ENCODE peak calls at places on chromosome 9, in seven cellular contexts. C, M, W, D, F, T and B are unnamed samples.

GRCh38 chr9:1202512-1203285 is 152.5 kb downstream of the DMRT2 start:
- DNase-seq in W (no peak), M (no peak), C (no peak), T (no peak), D (no peak), F (peak), B (no peak)

GRCh38 chr9:137245450-137246421 is 4.6 kb downstream of the TUBB4B start:
- DNase-seq in D (no peak), F (no peak), C (no peak), T (no peak), W (no peak), M (no peak), B (no peak)

GRCh38 chr9:33921967-33922895 is 105.3 kb downstream of the UBE2R2 start:
- DNase-seq in M (no peak), W (no peak), C (no peak), F (peak), D (no peak), T (no peak), B (no peak)

GRCh38 chr9:113650207-113651131 is 186.9 kb downstream of the RGS3 start:
- DNase-seq in D (no peak), T (no peak), M (no peak), C (no peak), F (peak), W (no peak), B (no peak)

GRCh38 chr9:121271368-121272351 is 3.7 kb downstream of the GSN start:
- DNase-seq in W (peak), T (no peak), C (peak), D (peak), M (no peak), F (peak), B (peak)

GRCh38 chr9:91131433-91131839 is 230.3 kb downstream of the AUH start:
- DNase-seq in W (no peak), C (peak), F (peak), D (no peak), T (no peak), M (peak), B (no peak)

GRCh38 chr9:110875275-110875674 is 163.0 kb downstream of the LPAR1 start:
- DNase-seq in C (peak), D (peak), M (no peak), T (peak), F (no peak), W (peak), B (peak)

GRCh38 chr9:121360975-121361374 is 9.1 kb downstream of the STOM start:
- DNase-seq in M (no peak), C (no peak), T (no peak), W (no peak), D (no peak), F (peak), B (no peak)

GRCh38 chr9:27703591-27703990 is 130.3 kb upstream of the C9orf72 start:
- DNase-seq in M (no peak), C (no peak), F (no peak), D (no peak), W (no peak), T (no peak), B (no peak)

GRCh38 chr9:85425153-85425611 is 316.6 kb downstream of the AGTPBP1 start:
- DNase-seq in T (no peak), D (peak), M (no peak), F (peak), W (peak), C (peak), B (peak)

GRCh38 chr9:38659538-38659937 is 39.1 kb upstream of the ANKRD18A start:
- DNase-seq in C (no peak), T (no peak), W (no peak), F (no peak), M (no peak), D (no peak), B (no peak)

GRCh38 chr9:37792122-37792521 is 7.3 kb upstream of the EXOSC3 start:
- DNase-seq in W (no peak), F (no peak), D (no peak), M (no peak), C (no peak), T (no peak), B (no peak)

GRCh38 chr9:95049761-95050160 is 267.7 kb downstream of the FANCC start:
- DNase-seq in F (peak), W (no peak), D (no peak), T (no peak), M (no peak), C (no peak), B (no peak)

GRCh38 chr9:97501177-97501971 is at the start of gene TMOD1:
- DNase-seq in T (no peak), M (peak), F (peak), D (peak), W (peak), C (peak), B (peak)

GRCh38 chr9:112174223-112174964 is 703 bp downstream of the SUSD1 start:
- DNase-seq in W (peak), F (peak), T (peak), D (peak), M (peak), C (peak), B (peak)

GRCh38 chr9:121288874-121289553 is 21.1 kb downstream of the GSN start:
- DNase-seq in D (peak), M (no peak), W (peak), F (peak), T (peak), C (peak), B (no peak)

GRCh38 chr9:115883467-115884329 is 269.9 kb upstream of the PAPPA start:
- DNase-seq in W (peak), M (no peak), D (no peak), F (peak), T (no peak), C (no peak), B (no peak)

GRCh38 chr9:35116539-35116897 is 856 bp upstream of the ATOSB start:
- DNase-seq in D (no peak), M (no peak), F (no peak), W (no peak), T (no peak), C (no peak), B (no peak)

GRCh38 chr9:16133556-16134227 is 580.8 kb downstream of the CCDC171 start:
- DNase-seq in D (peak), C (no peak), T (no peak), W (peak), M (no peak), F (peak), B (peak)

GRCh38 chr9:694499-695154 is 146.9 kb upstream of the DMRT1 start:
- DNase-seq in M (no peak), T (no peak), D (no peak), F (peak), W (peak), C (peak), B (no peak)

GRCh38 chr9:2055203-2055658 is 40.1 kb downstream of the SMARCA2 start:
- DNase-seq in D (no peak), M (no peak), W (no peak), C (no peak), T (no peak), F (peak), B (no peak)

GRCh38 chr9:86413966-86414880 is 60.0 kb upstream of the TUT7 start:
- DNase-seq in C (no peak), D (no peak), F (peak), W (no peak), M (peak), T (no peak), B (no peak)

GRCh38 chr9:132597073-132597775 is 14.8 kb downstream of the BARHL1 start:
- DNase-seq in F (no peak), C (peak), W (peak), D (no peak), M (no peak), T (peak), B (no peak)

GRCh38 chr9:116959775-116960174 is 272.7 kb downstream of the TRIM32 start:
- DNase-seq in M (no peak), F (peak), W (no peak), C (peak), T (no peak), D (no peak), B (no peak)

GRCh38 chr9:119709431-119709830 is 340.2 kb upstream of the BRINP1 start:
- DNase-seq in T (no peak), C (no peak), D (no peak), W (no peak), M (no peak), F (peak), B (no peak)

GRCh38 chr9:100111235-100111634 is 12.2 kb downstream of the INVS start:
- DNase-seq in T (peak), C (peak), M (no peak), F (peak), W (peak), D (peak), B (peak)

GRCh38 chr9:16119861-16120641 is 567.2 kb downstream of the CCDC171 start:
- DNase-seq in W (no peak), D (no peak), C (no peak), T (no peak), M (no peak), F (no peak), B (no peak)

GRCh38 chr9:122228191-122228905 is 409 bp downstream of the LHX6 start:
- DNase-seq in F (peak), T (peak), D (no peak), C (no peak), M (no peak), W (no peak), B (no peak)

GRCh38 chr9:21841133-21841532 is 38.7 kb downstream of the MTAP start:
- DNase-seq in W (no peak), C (no peak), D (no peak), T (no peak), F (no peak), M (no peak), B (no peak)

GRCh38 chr9:132043708-132044107 is 36.0 kb downstream of the MED27 start:
- DNase-seq in C (no peak), D (no peak), M (no peak), T (no peak), F (no peak), W (no peak), B (no peak)

GRCh38 chr9:116209406-116210116 is 56.0 kb downstream of the PAPPA start:
- DNase-seq in D (no peak), T (no peak), C (no peak), F (no peak), W (no peak), M (no peak), B (no peak)

GRCh38 chr9:123406691-123407536 is 50.9 kb downstream of the CRB2 start:
- DNase-seq in W (no peak), C (peak), T (no peak), M (no peak), F (no peak), D (no peak), B (no peak)

GRCh38 chr9:84953252-84953773 is 283.8 kb downstream of the NTRK2 start:
- DNase-seq in D (no peak), M (no peak), T (no peak), F (no peak), C (no peak), W (no peak), B (no peak)

GRCh38 chr9:117616436-117616835 is 87.8 kb upstream of the TLR4 start:
- DNase-seq in F (no peak), C (no peak), W (no peak), M (no peak), D (no peak), T (no peak), B (no peak)

GRCh38 chr9:120985759-120986353 is 59.3 kb upstream of the TRAF1 start:
- DNase-seq in W (peak), M (no peak), C (no peak), T (no peak), F (peak), D (no peak), B (no peak)

GRCh38 chr9:69253057-69253456 is 72.0 kb upstream of the ENTREP1 start:
- DNase-seq in F (peak), M (no peak), W (no peak), C (no peak), D (no peak), T (no peak), B (no peak)

GRCh38 chr9:124899845-124900244 is 37.9 kb downstream of the ARPC5L start:
- DNase-seq in F (no peak), C (no peak), D (no peak), M (no peak), T (no peak), W (no peak), B (no peak)

GRCh38 chr9:121150188-121150587 is 51.5 kb downstream of the RAB14 start:
- DNase-seq in T (no peak), W (no peak), F (no peak), M (no peak), D (no peak), C (no peak), B (no peak)

GRCh38 chr9:113956901-113957777 is 81.0 kb downstream of the ZNF618 start:
- DNase-seq in F (peak), M (no peak), T (no peak), D (no peak), C (no peak), W (no peak), B (no peak)

DNA sequence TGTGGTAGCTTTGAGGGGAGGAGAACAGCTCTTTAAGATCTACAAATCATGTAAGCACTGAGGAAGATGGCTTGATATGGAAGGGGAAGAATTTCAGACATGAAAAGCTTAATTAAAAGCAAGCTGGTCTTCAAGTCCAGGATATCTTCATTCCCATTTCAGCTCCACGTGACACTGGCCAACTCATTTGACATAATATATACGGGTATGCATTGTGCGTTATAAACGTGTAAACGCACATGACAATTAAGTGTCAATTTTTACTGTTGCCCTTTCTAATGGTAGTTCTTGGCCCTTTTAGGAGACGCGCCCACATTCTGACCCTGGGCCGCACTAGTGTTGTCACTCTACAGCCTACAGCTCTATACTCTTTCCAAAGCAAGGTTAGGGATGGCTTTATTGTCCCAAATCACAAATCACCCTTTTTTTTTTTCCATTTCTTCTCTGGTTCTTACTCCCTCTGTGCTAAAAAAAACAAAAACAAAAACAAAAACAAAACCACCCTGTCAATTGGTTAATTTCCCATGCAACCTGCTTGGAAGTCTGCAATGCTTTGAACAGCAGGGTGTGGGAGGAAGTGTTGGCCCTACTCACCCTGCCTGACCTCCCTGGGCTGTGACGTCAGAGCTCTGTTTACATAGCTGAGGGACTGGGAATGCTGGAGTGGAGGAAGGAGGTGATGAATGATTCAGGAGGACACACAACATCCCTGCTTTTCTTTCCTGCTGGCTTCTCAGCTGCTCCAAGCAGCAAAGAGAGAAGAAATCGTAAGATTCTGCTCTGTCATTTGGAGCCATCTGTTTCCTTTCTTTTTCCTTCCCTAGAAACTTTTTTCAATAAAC is 19.3 kb downstream of the RFK start:
- DNase-seq in F (peak), M (no peak), D (no peak), W (peak), T (peak), C (peak), B (peak)
- H3K27ac ChIP-seq in F (no peak), M (no peak), D (no peak), W (peak), T (peak), C (no peak), B (no peak)

DNA sequence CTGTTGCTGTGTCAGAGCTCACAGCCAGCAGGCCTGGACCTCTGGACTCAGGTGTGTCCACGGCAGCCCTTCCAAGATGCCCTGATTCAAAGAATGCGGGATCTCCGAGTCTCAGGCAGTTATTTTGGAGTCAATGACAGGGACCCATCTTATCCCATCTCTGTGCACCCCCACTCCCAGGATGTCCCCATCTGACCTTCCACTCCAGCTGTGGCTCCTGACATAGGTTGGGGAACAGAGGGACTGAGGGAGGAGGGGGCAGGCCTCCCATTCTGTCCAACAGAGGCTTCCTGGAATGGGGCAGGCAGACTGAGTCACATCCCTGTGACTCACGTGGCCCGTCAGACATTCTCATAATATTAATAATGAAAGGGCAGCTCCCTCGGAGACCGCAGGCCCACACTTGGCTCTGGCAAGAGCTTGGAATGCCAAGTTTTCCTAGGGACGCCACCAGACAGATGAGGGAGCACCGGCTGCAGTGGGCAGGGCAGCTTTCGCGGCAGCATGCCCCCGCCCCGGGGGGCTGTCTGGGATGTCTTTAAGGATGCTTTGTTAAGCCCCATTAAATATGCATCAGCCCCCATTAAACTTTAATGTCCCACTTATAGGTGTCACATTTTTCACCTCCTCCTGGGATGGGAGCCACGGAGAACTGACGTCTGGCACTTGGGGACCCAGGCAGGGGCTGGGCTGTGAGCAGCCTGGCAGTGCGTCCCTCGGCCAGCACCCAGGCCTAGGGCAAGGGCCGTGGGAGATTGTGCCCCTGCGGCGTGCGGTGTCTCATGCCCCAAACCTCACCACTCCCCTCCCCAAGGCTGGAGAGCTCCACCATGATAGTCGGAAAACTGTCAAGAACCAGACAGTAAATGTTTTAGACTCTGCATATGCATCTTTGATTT is 23.6 kb upstream of the FIBCD1 start:
- DNase-seq in T (peak), C (peak), F (peak), D (peak), W (no peak), M (no peak), B (peak)
- H3K27ac ChIP-seq in T (no peak), C (no peak), F (no peak), D (no peak), W (no peak), M (no peak), B (no peak)

DNA sequence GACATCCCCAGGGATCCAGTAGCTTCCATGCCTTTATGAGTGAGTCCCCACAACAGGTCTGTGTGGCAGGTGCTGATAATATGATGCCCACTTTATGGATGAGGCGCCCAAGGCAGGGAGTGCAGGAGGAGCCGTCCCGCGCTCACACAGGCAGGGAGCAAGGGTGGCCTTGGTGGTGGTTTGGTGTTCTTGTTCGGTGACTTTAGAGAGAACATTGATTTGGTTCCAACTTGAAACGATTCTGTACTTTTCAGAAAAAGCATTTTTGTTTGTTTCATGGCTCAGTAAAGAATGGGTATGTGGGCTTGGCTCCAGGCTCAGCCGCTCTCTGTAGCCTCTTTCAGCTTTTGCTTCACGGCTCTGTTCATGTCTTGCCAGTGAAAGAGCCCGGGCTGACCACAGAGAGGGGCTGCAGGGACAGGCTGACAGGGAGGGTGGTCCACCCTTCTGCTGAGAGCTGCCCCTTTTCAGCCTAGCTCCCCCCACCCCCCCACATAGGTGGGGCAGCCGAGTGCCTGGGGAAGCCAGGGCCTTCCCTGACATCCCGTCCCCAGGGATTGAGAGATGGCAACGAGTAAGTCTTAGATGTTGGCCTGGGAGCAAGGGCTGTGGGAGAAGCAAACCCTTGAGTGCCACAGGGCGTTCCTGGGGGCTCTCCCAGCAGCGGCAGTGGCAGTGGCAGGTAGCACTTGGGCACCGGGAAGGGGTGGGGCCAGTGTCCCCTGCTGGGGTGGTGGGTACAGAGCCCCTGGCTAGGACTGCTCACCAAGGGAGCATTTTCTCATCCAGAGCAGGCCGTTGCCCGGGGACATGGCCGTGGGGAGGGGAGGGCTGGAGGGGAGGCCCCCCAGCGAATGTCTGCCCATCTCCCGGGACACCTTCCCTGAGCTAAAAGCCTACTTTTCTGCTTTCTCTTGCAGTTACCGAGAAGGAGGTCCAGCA is 28.1 kb downstream of the NCS1 start:
- DNase-seq in D (peak), T (no peak), F (peak), W (no peak), C (no peak), M (no peak), B (no peak)
- H3K27ac ChIP-seq in D (peak), T (no peak), F (no peak), W (no peak), C (peak), M (no peak), B (no peak)

DNA sequence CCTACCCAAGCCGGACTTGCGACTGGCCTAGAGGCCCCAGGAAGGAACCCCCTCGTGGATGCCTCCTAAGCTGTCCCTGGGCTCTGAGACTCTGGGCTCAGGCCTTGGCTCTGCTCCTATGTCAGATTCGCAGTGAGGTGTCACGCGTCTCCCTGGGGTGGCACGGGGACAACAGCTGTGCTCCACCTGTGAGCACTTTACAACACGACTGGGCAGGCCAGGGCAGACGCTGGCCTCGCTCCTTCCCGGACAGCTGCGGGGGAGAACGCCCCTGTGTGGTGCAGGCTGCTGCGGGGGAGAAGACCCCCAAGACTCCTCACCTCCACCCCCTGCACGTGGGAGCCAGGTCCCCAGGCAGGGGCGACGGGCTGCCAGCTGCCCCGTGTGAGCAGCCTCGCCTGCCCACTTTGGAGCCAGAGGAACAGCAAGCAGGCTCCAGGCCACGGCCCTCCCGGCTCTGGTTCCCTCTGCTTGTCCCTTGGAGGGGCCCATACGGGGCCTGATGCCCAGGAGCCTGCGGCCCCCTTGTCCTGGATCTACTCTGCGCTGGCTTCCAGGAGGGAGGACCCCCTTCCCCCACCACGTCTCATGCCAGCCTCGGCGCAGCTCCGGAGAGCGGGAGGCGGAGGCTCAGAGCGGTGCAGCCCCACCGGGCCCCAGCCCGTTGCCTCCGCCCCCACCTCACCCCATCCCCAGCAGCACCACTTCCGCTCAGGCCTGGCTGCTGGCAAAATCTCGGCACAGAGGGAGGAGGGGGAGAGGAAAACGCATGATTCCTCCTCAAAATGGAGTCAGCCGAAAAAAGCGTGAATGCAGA is 36.0 kb downstream of the SARDH start:
- DNase-seq in W (no peak), C (peak), T (no peak), D (no peak), F (no peak), M (peak), B (no peak)
- H3K27ac ChIP-seq in W (no peak), C (no peak), T (peak), D (no peak), F (no peak), M (peak), B (no peak)